ENCODE peak calls at places on chromosomes 6 and 20, in four cellular contexts. Y is HepG2, U is GM12878, M is K562. S is an unnamed sample.

GRCh38 chr6:121794630-121795029 is 359.2 kb downstream of the GJA1 start:
- DNase-seq in Y (no peak), U (no peak), M (no peak), S (no peak)

GRCh38 chr6:1778693-1779235 is 169.0 kb downstream of the FOXC1 start:
- DNase-seq in Y (no peak), U (no peak), M (no peak), S (no peak)

GRCh38 chr6:152273638-152274037 is 363.5 kb downstream of the SYNE1 start:
- DNase-seq in Y (no peak), U (no peak), M (no peak), S (no peak)

GRCh38 chr20:39133205-39133604 is 171.1 kb downstream of the DHX35 start:
- DNase-seq in Y (no peak), U (no peak), M (no peak), S (no peak)

GRCh38 chr6:5162401-5162800 is 77.3 kb downstream of the PPP1R3G start:
- DNase-seq in Y (no peak), U (no peak), M (no peak), S (no peak)

GRCh38 chr20:48619126-48620101 is 208.4 kb downstream of the PREX1 start:
- DNase-seq in Y (no peak), U (no peak), M (no peak), S (no peak)

GRCh38 chr6:107330190-107330589 is 129.2 kb downstream of the PDSS2 start:
- DNase-seq in Y (no peak), U (peak; percentile 75), M (no peak), S (no peak)

GRCh38 chr6:6333498-6333897 is 13.0 kb upstream of the F13A1 start:
- DNase-seq in Y (no peak), U (no peak), M (no peak), S (no peak)

GRCh38 chr6:44285552-44286284 is 15.5 kb downstream of the TMEM151B start:
- DNase-seq in Y (no peak), U (no peak), M (no peak), S (no peak)

DNA sequence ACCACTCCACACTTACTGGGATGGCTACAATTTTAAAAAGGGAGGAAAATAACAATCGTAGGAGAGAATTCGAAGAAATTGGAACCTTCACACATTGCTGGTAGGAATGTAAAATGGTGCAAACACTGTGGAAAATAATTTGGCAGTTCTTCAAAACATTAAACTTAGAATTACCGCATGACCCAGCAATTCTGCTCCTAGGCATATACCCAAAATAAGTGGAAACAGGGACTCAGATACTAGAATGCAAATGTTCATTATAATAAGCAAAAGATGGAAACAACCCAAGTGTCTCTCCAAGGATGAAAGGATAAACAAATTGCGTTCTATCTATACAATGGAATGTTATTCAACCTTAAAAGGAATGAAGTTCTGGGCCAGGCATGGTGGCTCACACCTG is 245.5 kb upstream of the TAB2 start:
- DNase-seq in Y (no peak), U (no peak), M (no peak), S (no peak)
- TF ChIP-seq HDAC6 in Y (no peak), U (no peak), M (no peak), S (no peak)

GRCh38 chr6:156988276-156989158 is 211.3 kb downstream of the ARID1B start:
- DNase-seq in Y (peak; percentile 39), U (peak; percentile 57), M (peak; percentile 49), S (no peak)
- TF ChIP-seq HDAC6 in Y (no peak), U (no peak), M (no peak), S (no peak)

DNA sequence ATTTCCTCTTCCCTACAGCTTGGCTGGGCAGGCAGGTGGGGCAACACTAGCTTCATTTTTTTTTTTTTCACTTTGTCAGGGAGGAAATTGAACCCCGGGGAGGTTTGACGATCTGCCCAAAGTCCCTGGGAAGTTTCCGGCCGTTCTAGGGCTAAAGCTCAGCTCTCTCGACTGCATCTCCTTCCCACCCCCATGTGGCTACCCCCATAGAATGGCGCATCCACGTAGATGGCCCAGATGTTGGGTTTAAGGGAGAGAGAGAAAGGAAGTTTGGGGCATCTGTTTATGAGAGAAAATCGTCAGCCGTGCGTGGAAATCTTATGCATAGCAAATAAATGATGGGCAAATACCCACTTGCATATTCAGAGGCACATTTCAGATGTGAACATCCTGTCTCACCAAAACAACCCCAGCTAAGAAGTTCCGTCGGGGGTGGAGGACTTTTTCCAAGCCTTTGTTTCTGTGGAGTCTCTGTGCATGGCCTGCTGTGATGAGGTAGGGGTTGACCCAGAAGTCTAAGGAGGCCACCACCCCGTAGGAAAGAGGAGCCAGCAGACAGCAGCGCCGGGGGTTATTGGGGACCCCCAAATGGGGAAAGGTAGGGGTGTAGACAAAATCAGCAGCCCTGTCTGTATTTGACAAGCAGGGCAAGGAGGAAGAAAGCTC is 40.5 kb upstream of the ZNF831 start:
- DNase-seq in Y (no peak), U (no peak), M (no peak), S (no peak)
- TF ChIP-seq HDAC6 in Y (no peak), U (no peak), M (no peak), S (no peak)

DNA sequence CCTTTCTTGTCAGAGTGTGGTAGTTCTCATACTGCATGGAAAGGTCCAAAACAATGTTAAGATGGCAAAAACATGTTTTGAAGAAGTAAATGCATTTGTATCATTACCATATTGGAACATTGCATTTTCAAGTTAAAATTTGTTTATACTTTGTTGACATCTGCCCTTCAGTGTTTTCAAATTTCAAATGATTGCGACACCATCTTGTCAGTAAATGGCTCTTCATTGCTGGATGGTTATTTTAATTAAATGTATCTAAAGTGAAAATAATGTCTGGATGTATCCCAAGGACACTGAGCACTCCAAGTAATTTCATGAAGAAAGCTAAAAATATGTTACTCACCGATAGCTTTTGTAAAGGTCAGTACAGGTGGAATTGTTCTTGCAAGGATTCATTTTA is 761.6 kb downstream of the EYS start:
- DNase-seq in Y (no peak), U (no peak), M (no peak), S (no peak)
- TF ChIP-seq HDAC6 in Y (no peak), U (no peak), M (no peak), S (no peak)

GRCh38 chr20:50585214-50585613 is 75.0 kb downstream of the PTPN1 start:
- DNase-seq in Y (no peak), U (no peak), M (no peak), S (no peak)
- TF ChIP-seq HDAC6 in Y (no peak), U (no peak), M (no peak), S (no peak)

S was measured in H1.